ENCODE peak calls at places on chromosomes 7 and 10, in ten cellular contexts. S is heart right ventricle; V is Caco-2; M is activated naive CD4-positive, alpha-beta T cell treated with anti-CD3 and anti-CD28 coated beads, Interleukin-2, amount 10 ng/mL, durations not matched to agents 7 days and 5 days; W is RWPE2; P is NAMALWA; Q is activated CD4-positive, alpha-beta T cell treated with anti-CD3 and anti-CD28 coated beads, Interleukin-2, amount 10 ng/mL, durations not matched to agents 7 days and 5 days; C is effector memory CD4-positive, alpha-beta T cell; F is lung; B is brain microvascular endothelial cell. O is an unnamed sample.

GRCh38 chr7:959271-959670 is 4.8 kb upstream of the ADAP1 start:
- DNase-seq in S (no peak), V (no peak), M (no peak), W (peak), P (no peak), Q (no peak), C (no peak), F (no peak), B (no peak), O (no peak)

GRCh38 chr7:28103984-28104628 is 76.5 kb downstream of the JAZF1 start:
- DNase-seq in S (no peak), V (peak), M (no peak), W (no peak), P (no peak), Q (no peak), C (no peak), F (no peak), B (no peak), O (no peak)

GRCh38 chr7:138880881-138881577 is 83.0 kb upstream of the ATP6V0A4 start:
- DNase-seq in S (peak), V (no peak), M (no peak), W (no peak), P (no peak), Q (no peak), C (no peak), F (no peak), B (no peak), O (no peak)

GRCh38 chr7:66967029-66967428 is 28.4 kb downstream of the SBDS start:
- DNase-seq in S (no peak), V (no peak), M (no peak), W (no peak), P (peak), Q (no peak), C (no peak), F (no peak), B (no peak), O (no peak)

GRCh38 chr7:70336536-70336935 is 738.3 kb downstream of the AUTS2 start:
- DNase-seq in S (no peak), V (no peak), M (no peak), W (no peak), P (no peak), Q (no peak), C (no peak), F (no peak), B (no peak), O (no peak)

GRCh38 chr7:20197837-20198236 is 19.3 kb downstream of the MACC1 start:
- DNase-seq in S (no peak), V (no peak), M (no peak), W (no peak), P (no peak), Q (no peak), C (no peak), F (no peak), B (no peak), O (no peak)

GRCh38 chr7:136925049-136925448 is 56.6 kb downstream of the CHRM2 start:
- DNase-seq in S (no peak), V (no peak), M (no peak), W (no peak), P (no peak), Q (no peak), C (no peak), F (no peak), B (peak), O (peak)

GRCh38 chr7:763762-764161 is 36.7 kb upstream of the PRKAR1B start:
- DNase-seq in S (no peak), V (no peak), M (no peak), W (no peak), P (no peak), Q (no peak), C (no peak), F (no peak), B (no peak), O (no peak)

GRCh38 chr7:50838675-50839377 is 56.1 kb upstream of the GRB10 start:
- DNase-seq in S (peak), V (no peak), M (no peak), W (peak), P (no peak), Q (no peak), C (no peak), F (no peak), B (peak), O (peak)

GRCh38 chr7:50663396-50664102 is 98.3 kb upstream of the DDC start:
- DNase-seq in S (no peak), V (no peak), M (no peak), W (peak), P (no peak), Q (no peak), C (no peak), F (no peak), B (no peak), O (no peak)

GRCh38 chr7:20784311-20785210 is 2.1 kb downstream of the SP8 start:
- DNase-seq in S (no peak), V (peak), M (no peak), W (peak), P (no peak), Q (no peak), C (no peak), F (no peak), B (no peak), O (peak)

GRCh38 chr10:131899695-131900349 is 986 bp upstream of the PPP2R2D start:
- DNase-seq in S (peak), V (no peak), M (peak), W (no peak), P (peak), Q (no peak), C (no peak), F (no peak), B (no peak), O (peak)

GRCh38 chr7:101112233-101112632 is 14.7 kb upstream of the SERPINE1 start:
- DNase-seq in S (peak), V (no peak), M (no peak), W (no peak), P (no peak), Q (no peak), C (no peak), F (no peak), B (peak), O (peak)

O was measured in endothelial cell of umbilical vein.